ENCODE peak calls at places on chromosomes 2 and 18, in nine cellular contexts. One of them, this sample, is unnamed.

GRCh38 chr2:180938419-180938818 is 42.0 kb upstream of the UBE2E3 start:
- DNase-seq in heart left ventricle: no peak
- DNase-seq in fibroblast of villous mesenchyme: peak
- DNase-seq in HCT116: no peak
- DNase-seq in PC-9: no peak
- DNase-seq in MM.1S: no peak
- DNase-seq in CD4-positive, alpha-beta T cell: no peak
- DNase-seq in GM13976: no peak
- DNase-seq in uterus: no peak
- DNase-seq in this sample: no peak

GRCh38 chr2:212979046-212979612 is 172.3 kb downstream of the IKZF2 start:
- DNase-seq in heart left ventricle: no peak
- DNase-seq in fibroblast of villous mesenchyme: no peak
- DNase-seq in HCT116: no peak
- DNase-seq in PC-9: peak
- DNase-seq in MM.1S: no peak
- DNase-seq in CD4-positive, alpha-beta T cell: no peak
- DNase-seq in GM13976: no peak
- DNase-seq in uterus: no peak
- DNase-seq in this sample: no peak

GRCh38 chr18:56937874-56938273 is 209.0 kb upstream of the BOD1L2 start:
- DNase-seq in heart left ventricle: no peak
- DNase-seq in fibroblast of villous mesenchyme: peak
- DNase-seq in HCT116: no peak
- DNase-seq in PC-9: no peak
- DNase-seq in MM.1S: no peak
- DNase-seq in CD4-positive, alpha-beta T cell: no peak
- DNase-seq in GM13976: no peak
- DNase-seq in uterus: no peak
- DNase-seq in this sample: no peak

GRCh38 chr2:47344890-47345583 is 57.9 kb upstream of the MSH2 start:
- DNase-seq in heart left ventricle: peak
- DNase-seq in fibroblast of villous mesenchyme: no peak
- DNase-seq in HCT116: peak
- DNase-seq in PC-9: peak
- DNase-seq in MM.1S: no peak
- DNase-seq in CD4-positive, alpha-beta T cell: no peak
- DNase-seq in GM13976: no peak
- DNase-seq in uterus: peak
- DNase-seq in this sample: no peak

GRCh38 chr2:112031473-112031872 is 23.6 kb upstream of the TMEM87B start:
- DNase-seq in heart left ventricle: no peak
- DNase-seq in fibroblast of villous mesenchyme: peak
- DNase-seq in HCT116: no peak
- DNase-seq in PC-9: no peak
- DNase-seq in MM.1S: peak
- DNase-seq in CD4-positive, alpha-beta T cell: no peak
- DNase-seq in GM13976: no peak
- DNase-seq in uterus: no peak
- DNase-seq in this sample: no peak

GRCh38 chr18:31010601-31011000 is 31.9 kb downstream of the DSC3 start:
- DNase-seq in heart left ventricle: no peak
- DNase-seq in fibroblast of villous mesenchyme: no peak
- DNase-seq in HCT116: no peak
- DNase-seq in PC-9: no peak
- DNase-seq in MM.1S: no peak
- DNase-seq in CD4-positive, alpha-beta T cell: no peak
- DNase-seq in GM13976: no peak
- DNase-seq in uterus: no peak
- DNase-seq in this sample: no peak

GRCh38 chr18:59884331-59884730 is 15.5 kb upstream of the PMAIP1 start:
- DNase-seq in heart left ventricle: no peak
- DNase-seq in fibroblast of villous mesenchyme: no peak
- DNase-seq in HCT116: no peak
- DNase-seq in PC-9: no peak
- DNase-seq in MM.1S: no peak
- DNase-seq in CD4-positive, alpha-beta T cell: no peak
- DNase-seq in GM13976: no peak
- DNase-seq in uterus: no peak
- DNase-seq in this sample: no peak

GRCh38 chr2:233408366-233409285 is 54.3 kb downstream of the DGKD start:
- DNase-seq in heart left ventricle: no peak
- DNase-seq in fibroblast of villous mesenchyme: no peak
- DNase-seq in HCT116: no peak
- DNase-seq in PC-9: no peak
- DNase-seq in MM.1S: no peak
- DNase-seq in CD4-positive, alpha-beta T cell: no peak
- DNase-seq in GM13976: no peak
- DNase-seq in uterus: no peak
- DNase-seq in this sample: no peak

GRCh38 chr18:13800505-13801259 is 23.3 kb upstream of the MC5R start:
- DNase-seq in heart left ventricle: peak
- DNase-seq in fibroblast of villous mesenchyme: peak
- DNase-seq in HCT116: peak
- DNase-seq in PC-9: no peak
- DNase-seq in MM.1S: peak
- DNase-seq in CD4-positive, alpha-beta T cell: peak
- DNase-seq in GM13976: peak
- DNase-seq in uterus: no peak
- DNase-seq in this sample: no peak

GRCh38 chr2:46392561-46393351 is 86.6 kb upstream of the TMEM247 start:
- DNase-seq in heart left ventricle: no peak
- DNase-seq in fibroblast of villous mesenchyme: no peak
- DNase-seq in HCT116: no peak
- DNase-seq in PC-9: no peak
- DNase-seq in MM.1S: no peak
- DNase-seq in CD4-positive, alpha-beta T cell: no peak
- DNase-seq in GM13976: peak
- DNase-seq in uterus: no peak
- DNase-seq in this sample: no peak

GRCh38 chr18:10122116-10122515 is 208.3 kb downstream of the VAPA start:
- DNase-seq in heart left ventricle: no peak
- DNase-seq in fibroblast of villous mesenchyme: peak
- DNase-seq in HCT116: no peak
- DNase-seq in PC-9: peak
- DNase-seq in MM.1S: peak
- DNase-seq in CD4-positive, alpha-beta T cell: no peak
- DNase-seq in GM13976: no peak
- DNase-seq in uterus: no peak
- DNase-seq in this sample: no peak

GRCh38 chr2:122988395-122989221 is 1036.5 kb upstream of the CNTNAP5 start:
- DNase-seq in heart left ventricle: no peak
- DNase-seq in fibroblast of villous mesenchyme: no peak
- DNase-seq in HCT116: no peak
- DNase-seq in PC-9: no peak
- DNase-seq in MM.1S: no peak
- DNase-seq in CD4-positive, alpha-beta T cell: no peak
- DNase-seq in GM13976: peak
- DNase-seq in uterus: no peak
- DNase-seq in this sample: no peak
- TF ChIP-seq CTCF in heart left ventricle: no peak
- TF ChIP-seq CTCF in fibroblast of villous mesenchyme: no peak
- TF ChIP-seq CTCF in HCT116: no peak
- TF ChIP-seq CTCF in PC-9: no peak
- TF ChIP-seq CTCF in MM.1S: no peak
- TF ChIP-seq CTCF in CD4-positive, alpha-beta T cell: no peak
- TF ChIP-seq CTCF in GM13976: no peak
- TF ChIP-seq CTCF in uterus: no peak
- TF ChIP-seq CTCF in this sample: no peak

GRCh38 chr2:22626621-22627020 is 758.4 kb upstream of the KLHL29 start:
- DNase-seq in heart left ventricle: no peak
- DNase-seq in fibroblast of villous mesenchyme: no peak
- DNase-seq in HCT116: no peak
- DNase-seq in PC-9: no peak
- DNase-seq in MM.1S: no peak
- DNase-seq in CD4-positive, alpha-beta T cell: no peak
- DNase-seq in GM13976: no peak
- DNase-seq in uterus: no peak
- DNase-seq in this sample: no peak
- TF ChIP-seq CTCF in heart left ventricle: no peak
- TF ChIP-seq CTCF in fibroblast of villous mesenchyme: no peak
- TF ChIP-seq CTCF in HCT116: no peak
- TF ChIP-seq CTCF in PC-9: peak
- TF ChIP-seq CTCF in MM.1S: no peak
- TF ChIP-seq CTCF in CD4-positive, alpha-beta T cell: no peak
- TF ChIP-seq CTCF in GM13976: no peak
- TF ChIP-seq CTCF in uterus: no peak
- TF ChIP-seq CTCF in this sample: peak

GRCh38 chr2:169965495-169965894 is 138.2 kb downstream of the UBR3 start:
- DNase-seq in heart left ventricle: no peak
- DNase-seq in fibroblast of villous mesenchyme: peak
- DNase-seq in HCT116: no peak
- DNase-seq in PC-9: no peak
- DNase-seq in MM.1S: no peak
- DNase-seq in CD4-positive, alpha-beta T cell: no peak
- DNase-seq in GM13976: no peak
- DNase-seq in uterus: no peak
- DNase-seq in this sample: no peak
- TF ChIP-seq CTCF in heart left ventricle: no peak
- TF ChIP-seq CTCF in fibroblast of villous mesenchyme: no peak
- TF ChIP-seq CTCF in HCT116: no peak
- TF ChIP-seq CTCF in PC-9: no peak
- TF ChIP-seq CTCF in MM.1S: no peak
- TF ChIP-seq CTCF in CD4-positive, alpha-beta T cell: no peak
- TF ChIP-seq CTCF in GM13976: no peak
- TF ChIP-seq CTCF in uterus: no peak
- TF ChIP-seq CTCF in this sample: no peak

GRCh38 chr2:54206596-54206995 is 49.4 kb downstream of the TSPYL6 start:
- DNase-seq in heart left ventricle: no peak
- DNase-seq in fibroblast of villous mesenchyme: peak
- DNase-seq in HCT116: peak
- DNase-seq in PC-9: no peak
- DNase-seq in MM.1S: peak
- DNase-seq in CD4-positive, alpha-beta T cell: no peak
- DNase-seq in GM13976: peak
- DNase-seq in uterus: no peak
- DNase-seq in this sample: no peak
- TF ChIP-seq CTCF in heart left ventricle: peak
- TF ChIP-seq CTCF in fibroblast of villous mesenchyme: peak
- TF ChIP-seq CTCF in HCT116: peak
- TF ChIP-seq CTCF in PC-9: peak
- TF ChIP-seq CTCF in MM.1S: peak
- TF ChIP-seq CTCF in CD4-positive, alpha-beta T cell: peak
- TF ChIP-seq CTCF in GM13976: peak
- TF ChIP-seq CTCF in uterus: peak
- TF ChIP-seq CTCF in this sample: peak

GRCh38 chr2:42060028-42060427 is 12.2 kb downstream of the PKDCC start:
- DNase-seq in heart left ventricle: no peak
- DNase-seq in fibroblast of villous mesenchyme: peak
- DNase-seq in HCT116: no peak
- DNase-seq in PC-9: no peak
- DNase-seq in MM.1S: no peak
- DNase-seq in CD4-positive, alpha-beta T cell: no peak
- DNase-seq in GM13976: peak
- DNase-seq in uterus: no peak
- DNase-seq in this sample: no peak
- TF ChIP-seq CTCF in heart left ventricle: no peak
- TF ChIP-seq CTCF in fibroblast of villous mesenchyme: no peak
- TF ChIP-seq CTCF in HCT116: peak
- TF ChIP-seq CTCF in PC-9: no peak
- TF ChIP-seq CTCF in MM.1S: no peak
- TF ChIP-seq CTCF in CD4-positive, alpha-beta T cell: no peak
- TF ChIP-seq CTCF in GM13976: no peak
- TF ChIP-seq CTCF in uterus: no peak
- TF ChIP-seq CTCF in this sample: no peak

This sample was measured in GM12864.